ENCODE peak calls at places on chromosomes 3 and 15, in eight cellular contexts. V, B, J, A, S, Y, Q and C are unnamed samples.
A peak's percentile ranks its signal among the peaks of the same experiment; 100 is the strongest.

GRCh38 chr3:153829596-153830170 is 291.5 kb upstream of the ARHGEF26 start:
- DNase-seq in B (no peak), V (no peak), S (no peak), Q (no peak), A (no peak), J (no peak), Y (no peak), C (no peak)

GRCh38 chr3:122795674-122795969 is 753 bp downstream of the SLC49A4 start:
- DNase-seq in Y (no peak), B (no peak), S (no peak), V (no peak), J (no peak), A (no peak), Q (no peak), C (no peak)

GRCh38 chr15:68795298-68795848 is 25.3 kb downstream of the ANP32A start:
- DNase-seq in Q (peak; percentile 40), J (peak; percentile 49), B (peak; percentile 56), V (no peak), A (peak; percentile 54), Y (peak; percentile 93), S (peak; percentile 54), C (peak; percentile 82)

GRCh38 chr3:107604057-107604802 is 81.5 kb downstream of the BBX start:
- DNase-seq in V (no peak), B (no peak), Q (no peak), A (no peak), S (no peak), Y (no peak), J (no peak), C (no peak)

GRCh38 chr3:85939026-85939616 is 980.3 kb downstream of the CADM2 start:
- DNase-seq in S (no peak), J (no peak), V (no peak), Y (peak; percentile 4), Q (no peak), B (no peak), A (peak; percentile 89), C (no peak)

GRCh38 chr3:187120324-187120723 is 19.0 kb downstream of the RPL39L start:
- DNase-seq in A (no peak), S (no peak), Q (no peak), J (no peak), B (no peak), V (no peak), Y (no peak), C (no peak)

GRCh38 chr15:75647370-75648155 is at the start of gene SNX33:
- DNase-seq in Q (peak; percentile 53), S (peak; percentile 74), Y (peak; percentile 70), B (peak; percentile 61), J (peak; percentile 13), V (peak; percentile 83), A (no peak), C (peak; percentile 53)

GRCh38 chr3:151819910-151820309 is 6.0 kb downstream of the AADAC start:
- DNase-seq in Q (no peak), V (no peak), B (no peak), J (no peak), A (no peak), S (no peak), Y (no peak), C (no peak)

GRCh38 chr3:128723477-128723876 is 2.5 kb upstream of the RAB7A start:
- DNase-seq in Y (no peak), S (no peak), B (no peak), V (no peak), Q (no peak), J (no peak), A (no peak), C (no peak)

GRCh38 chr3:127456471-127457093 is 134.0 kb downstream of the TPRA1 start:
- DNase-seq in B (no peak), V (no peak), A (peak; percentile 56), Y (no peak), J (no peak), S (no peak), Q (no peak), C (no peak)

GRCh38 chr3:170421147-170421641 is 2.5 kb downstream of the CLDN11 start:
- DNase-seq in S (no peak), V (no peak), A (no peak), Q (no peak), B (no peak), J (no peak), Y (peak; percentile 62), C (no peak)